ENCODE peak calls at places on chromosomes 11 and 22, in four cellular contexts. One of them, this sample, is unnamed.
A peak's percentile ranks its signal among the peaks of the same experiment; 100 is the strongest.

GRCh38 chr11:79312591-79313267 is 128.1 kb downstream of the TENM4 start:
- DNase-seq in HFFc6: no peak
- DNase-seq in colonic mucosa: no peak
- DNase-seq in breast epithelium: no peak
- DNase-seq in this sample: no peak

GRCh38 chr22:38870312-38870741 is 1.7 kb downstream of the CBX6 start:
- DNase-seq in HFFc6: peak; percentile 73
- DNase-seq in colonic mucosa: peak; percentile 90
- DNase-seq in breast epithelium: peak; percentile 77
- DNase-seq in this sample: peak; percentile 90

GRCh38 chr22:22536515-22536914 is 16.4 kb upstream of the ZNF280A start:
- DNase-seq in HFFc6: no peak
- DNase-seq in colonic mucosa: no peak
- DNase-seq in breast epithelium: no peak
- DNase-seq in this sample: no peak

GRCh38 chr11:90321018-90321417 is 98.2 kb upstream of the CHORDC1 start:
- DNase-seq in HFFc6: no peak
- DNase-seq in colonic mucosa: no peak
- DNase-seq in breast epithelium: no peak
- DNase-seq in this sample: no peak

GRCh38 chr22:23147632-23148387 is 2.5 kb downstream of the RAB36 start:
- DNase-seq in HFFc6: no peak
- DNase-seq in colonic mucosa: no peak
- DNase-seq in breast epithelium: no peak
- DNase-seq in this sample: no peak

GRCh38 chr11:116847612-116848011 is 10.2 kb upstream of the APOA1 start:
- DNase-seq in HFFc6: no peak
- DNase-seq in colonic mucosa: no peak
- DNase-seq in breast epithelium: no peak
- DNase-seq in this sample: no peak

GRCh38 chr11:575996-576756 is at the start of gene PHRF1:
- DNase-seq in HFFc6: peak; percentile 89
- DNase-seq in colonic mucosa: peak; percentile 95
- DNase-seq in breast epithelium: peak; percentile 97
- DNase-seq in this sample: peak; percentile 99

GRCh38 chr11:82733444-82734119 is at the start of gene FAM181B:
- DNase-seq in HFFc6: no peak
- DNase-seq in colonic mucosa: peak; percentile 31
- DNase-seq in breast epithelium: no peak
- DNase-seq in this sample: peak; percentile 42

GRCh38 chr11:64643258-64643881 is 52.4 kb downstream of the SLC22A12 start:
- DNase-seq in HFFc6: no peak
- DNase-seq in colonic mucosa: no peak
- DNase-seq in breast epithelium: no peak
- DNase-seq in this sample: no peak

GRCh38 chr11:102115557-102115956 is 5.3 kb downstream of the YAP1 start:
- DNase-seq in HFFc6: peak; percentile 30
- DNase-seq in colonic mucosa: peak; percentile 42
- DNase-seq in breast epithelium: no peak
- DNase-seq in this sample: no peak

GRCh38 chr11:33899383-33900037 is 7.6 kb upstream of the LMO2 start:
- DNase-seq in HFFc6: peak; percentile 57
- DNase-seq in colonic mucosa: peak; percentile 64
- DNase-seq in breast epithelium: peak; percentile 68
- DNase-seq in this sample: peak; percentile 58

GRCh38 chr11:83816572-83817187 is 530.5 kb upstream of the CCDC90B start:
- DNase-seq in HFFc6: peak; percentile 31
- DNase-seq in colonic mucosa: no peak
- DNase-seq in breast epithelium: no peak
- DNase-seq in this sample: no peak

GRCh38 chr11:64844330-64845124 is at the start of gene CDC42BPG:
- DNase-seq in HFFc6: peak; percentile 36
- DNase-seq in colonic mucosa: peak; percentile 89
- DNase-seq in breast epithelium: peak; percentile 84
- DNase-seq in this sample: peak; percentile 92

GRCh38 chr22:43992331-43992821 is 31.7 kb upstream of the PARVB start:
- DNase-seq in HFFc6: peak; percentile 93
- DNase-seq in colonic mucosa: no peak
- DNase-seq in breast epithelium: no peak
- DNase-seq in this sample: no peak

GRCh38 chr22:44210721-44211120 is 30.0 kb downstream of the PARVG start:
- DNase-seq in HFFc6: peak; percentile 19
- DNase-seq in colonic mucosa: no peak
- DNase-seq in breast epithelium: no peak
- DNase-seq in this sample: no peak

GRCh38 chr11:15841898-15842297 is 514.4 kb downstream of the SOX6 start:
- DNase-seq in HFFc6: no peak
- DNase-seq in colonic mucosa: no peak
- DNase-seq in breast epithelium: no peak
- DNase-seq in this sample: peak; percentile 40

GRCh38 chr11:46270707-46271106 is 6.8 kb upstream of the CREB3L1 start:
- DNase-seq in HFFc6: no peak
- DNase-seq in colonic mucosa: no peak
- DNase-seq in breast epithelium: no peak
- DNase-seq in this sample: no peak

GRCh38 chr11:62832346-62833234 is at the start of gene TEX54:
- DNase-seq in HFFc6: no peak
- DNase-seq in colonic mucosa: peak; percentile 42
- DNase-seq in breast epithelium: peak; percentile 64
- DNase-seq in this sample: peak; percentile 41

GRCh38 chr11:6979365-6979764 is 40.8 kb downstream of the ZNF214 start:
- DNase-seq in HFFc6: peak; percentile 33
- DNase-seq in colonic mucosa: no peak
- DNase-seq in breast epithelium: no peak
- DNase-seq in this sample: no peak

GRCh38 chr11:102920118-102920684 is 35.3 kb downstream of the MMP13 start:
- DNase-seq in HFFc6: no peak
- DNase-seq in colonic mucosa: no peak
- DNase-seq in breast epithelium: no peak
- DNase-seq in this sample: no peak

GRCh38 chr11:114876231-114876630 is 197.9 kb downstream of the NXPE2 start:
- DNase-seq in HFFc6: no peak
- DNase-seq in colonic mucosa: no peak
- DNase-seq in breast epithelium: no peak
- DNase-seq in this sample: no peak

GRCh38 chr22:36360011-36360410 is 27.8 kb downstream of the MYH9 start:
- DNase-seq in HFFc6: no peak
- DNase-seq in colonic mucosa: no peak
- DNase-seq in breast epithelium: no peak
- DNase-seq in this sample: no peak

GRCh38 chr11:15197696-15198095 is 83.0 kb downstream of the INSC start:
- DNase-seq in HFFc6: no peak
- DNase-seq in colonic mucosa: no peak
- DNase-seq in breast epithelium: no peak
- DNase-seq in this sample: no peak

GRCh38 chr11:10225553-10225952 is 68.5 kb downstream of the SBF2 start:
- DNase-seq in HFFc6: no peak
- DNase-seq in colonic mucosa: no peak
- DNase-seq in breast epithelium: no peak
- DNase-seq in this sample: no peak

GRCh38 chr11:87063982-87064381 is 26.2 kb downstream of the TMEM135 start:
- DNase-seq in HFFc6: peak; percentile 23
- DNase-seq in colonic mucosa: no peak
- DNase-seq in breast epithelium: no peak
- DNase-seq in this sample: no peak